ENCODE peak calls at places on chromosomes 16 and 17, in five cellular contexts. M is caudate nucleus; X is hippocampal formation; C is A172; D is activated T-helper 1 cell treated with anti-CD3 and anti-CD28 coated beads, Interleukin-12 subunit alpha, Interleukin-12 subunit beta, Interleukin-2, Interleukin-4 antibody, amounts not matched to agents 30 ng/mL and 10 ng/mL and 1 ng/mL, durations not matched to agents 14 hours and 24 hours and 36 hours. Q is an unnamed sample.

GRCh38 chr17:57257911-57258885 is 1.9 kb downstream of the MSI2 start:
- DNase-seq in M (no peak), D (no peak), X (no peak), C (no peak), Q (no peak)

GRCh38 chr17:42274812-42275526 is 1.2 kb downstream of the STAT5B start:
- DNase-seq in M (no peak), X (no peak), C (peak), D (no peak), Q (no peak)

GRCh38 chr17:55814377-55814776 is 63.5 kb downstream of the PCTP start:
- DNase-seq in D (no peak), M (no peak), X (no peak), C (no peak), Q (peak)

GRCh38 chr17:34365340-34365739 is 2.3 kb upstream of the CCL1 start:
- DNase-seq in X (no peak), C (no peak), M (no peak), D (no peak), Q (no peak)

GRCh38 chr16:82033683-82034300 is 1.3 kb upstream of the HSD17B2 start:
- DNase-seq in X (no peak), D (no peak), M (no peak), C (no peak), Q (no peak)

GRCh38 chr17:43732961-43733360 is 25.6 kb downstream of the SOST start:
- DNase-seq in D (no peak), X (no peak), M (no peak), C (peak), Q (no peak)

GRCh38 chr17:33142703-33143299 is 150.3 kb downstream of the ASIC2 start:
- DNase-seq in M (no peak), C (peak), D (no peak), X (no peak), Q (no peak)

GRCh38 chr17:15488557-15488956 is 21.1 kb upstream of the CDRT4 start:
- DNase-seq in C (no peak), M (no peak), D (no peak), X (no peak), Q (no peak)

GRCh38 chr16:4241601-4242270 is at the start of gene SRL:
- DNase-seq in M (no peak), D (no peak), C (no peak), X (no peak), Q (no peak)

GRCh38 chr16:89122322-89122831 is 28.7 kb downstream of the ACSF3 start:
- DNase-seq in C (no peak), X (no peak), M (peak), D (no peak), Q (peak)

GRCh38 chr16:85612191-85612800 is 826 bp upstream of the GSE1 start:
- DNase-seq in X (no peak), D (no peak), M (no peak), C (peak), Q (peak)

GRCh38 chr16:2468725-2469398 is 2.2 kb upstream of the NTN3 start:
- DNase-seq in M (peak), C (peak), D (no peak), X (peak), Q (no peak)

GRCh38 chr17:39002991-39003715 is 36.0 kb upstream of the FBXO47 start:
- DNase-seq in M (no peak), D (no peak), C (no peak), X (no peak), Q (peak)

GRCh38 chr17:74953129-74953687 is 17.5 kb downstream of the OTOP3 start:
- DNase-seq in M (no peak), D (no peak), X (no peak), C (no peak), Q (no peak)

GRCh38 chr16:80932725-80933124 is 74.0 kb downstream of the CMC2 start:
- DNase-seq in C (peak), D (no peak), M (no peak), X (no peak), Q (peak)

GRCh38 chr16:51071326-51071725 is 79.7 kb downstream of the SALL1 start:
- DNase-seq in C (no peak), X (no peak), D (no peak), M (no peak), Q (no peak)

GRCh38 chr16:2692948-2693651 is 10.8 kb downstream of the KCTD5 start:
- DNase-seq in D (no peak), M (peak), C (peak), X (peak), Q (no peak)

GRCh38 chr16:52515068-52515671 is 31.8 kb downstream of the TOX3 start:
- DNase-seq in D (no peak), C (no peak), X (no peak), M (no peak), Q (no peak)

GRCh38 chr16:25006504-25007055 is 8.6 kb downstream of the ARHGAP17 start:
- DNase-seq in M (no peak), C (no peak), X (no peak), D (no peak), Q (no peak)

GRCh38 chr17:1783271-1783670 is 21.4 kb downstream of the SERPINF1 start:
- DNase-seq in X (no peak), C (no peak), D (no peak), M (no peak), Q (peak)

GRCh38 chr17:39763046-39763800 is 25.5 kb downstream of the GRB7 start:
- DNase-seq in M (no peak), D (no peak), X (no peak), C (no peak), Q (no peak)

GRCh38 chr17:32504166-32504990 is 17.6 kb downstream of the CDK5R1 start:
- DNase-seq in M (no peak), X (no peak), C (peak), D (no peak), Q (no peak)

GRCh38 chr17:57819273-57819672 is 30.6 kb downstream of the MRPS23 start:
- DNase-seq in D (no peak), M (no peak), C (no peak), X (no peak), Q (no peak)

GRCh38 chr16:56608043-56608875 is at the start of gene MT2A:
- DNase-seq in C (peak), D (peak), M (peak), X (peak), Q (peak)

GRCh38 chr16:75130150-75130771 is 13.7 kb upstream of the LDHD start:
- DNase-seq in X (no peak), D (no peak), C (no peak), M (no peak), Q (no peak)

GRCh38 chr17:2894782-2895181 is 98.5 kb downstream of the RAP1GAP2 start:
- DNase-seq in C (no peak), M (no peak), X (no peak), D (no peak), Q (no peak)

GRCh38 chr17:79955167-79955549 is 80.5 kb downstream of the TBC1D16 start:
- DNase-seq in C (no peak), D (no peak), X (no peak), M (no peak), Q (peak)

GRCh38 chr17:6126768-6127167 is 56.6 kb downstream of the WSCD1 start:
- DNase-seq in D (no peak), C (no peak), X (no peak), M (no peak), Q (no peak)

GRCh38 chr16:75432828-75433731 is at the start of gene CFDP1:
- DNase-seq in C (peak), M (peak), D (peak), X (peak), Q (peak)

GRCh38 chr17:945672-946071 is 33.9 kb downstream of the NXN start:
- DNase-seq in D (no peak), C (no peak), M (no peak), X (no peak), Q (no peak)

GRCh38 chr16:20761175-20761574 is 2.6 kb upstream of the ACSM3 start:
- DNase-seq in X (no peak), D (no peak), M (no peak), C (no peak), Q (no peak)

GRCh38 chr16:35194681-35195080 is 1735.3 kb downstream of the TP53TG3F start:
- DNase-seq in C (no peak), D (no peak), X (no peak), M (no peak), Q (no peak)

GRCh38 chr16:4293822-4294457 is 21.1 kb upstream of the TFAP4 start:
- DNase-seq in C (peak), M (no peak), D (no peak), X (no peak), Q (peak)

GRCh38 chr16:14324581-14324980 is 253.5 kb downstream of the MRTFB start:
- DNase-seq in M (no peak), C (peak), D (no peak), X (no peak), Q (no peak)

GRCh38 chr16:8469102-8469778 is 121.1 kb downstream of the TMEM114 start:
- DNase-seq in X (no peak), D (no peak), M (no peak), C (no peak), Q (no peak)

GRCh38 chr17:79614248-79614647 is 3.4 kb upstream of the RBFOX3 start:
- DNase-seq in X (no peak), M (no peak), D (no peak), C (no peak), Q (no peak)

GRCh38 chr17:57943645-57944044 is 11.6 kb downstream of the CUEDC1 start:
- DNase-seq in M (no peak), X (no peak), C (no peak), D (no peak), Q (no peak)

GRCh38 chr16:5865231-5865630 is 767.6 kb upstream of the EEF2KMT start:
- DNase-seq in M (no peak), D (no peak), C (no peak), X (no peak), Q (peak)

GRCh38 chr17:8798176-8799000 is 777 bp downstream of the MFSD6L start:
- DNase-seq in D (no peak), X (no peak), M (no peak), C (no peak), Q (no peak)

GRCh38 chr17:19378416-19379293 is at the start of gene MAPK7:
- DNase-seq in M (no peak), C (no peak), X (no peak), D (no peak), Q (peak)

Q was measured in left cardiac atrium.